ENCODE peak calls at places on chromosomes 3 and 15, in five cellular contexts. K is HCT116, M is A549, N is HepG2, R is endothelial cell of umbilical vein. C is an unnamed sample.

GRCh38 chr15:36595625-36596024 is 16.2 kb downstream of the CDIN1 start:
- DNase-seq in K (no peak), M (no peak), N (no peak), R (no peak), C (no peak)

GRCh38 chr3:153595186-153595815 is 433.3 kb downstream of the RAP2B start:
- DNase-seq in K (peak), M (peak), N (peak), R (peak), C (peak)

GRCh38 chr3:123102249-123102648 is 35.4 kb downstream of the PDIA5 start:
- DNase-seq in K (no peak), M (no peak), N (no peak), R (no peak), C (no peak)

GRCh38 chr3:126541628-126542339 is 16.9 kb downstream of the C3orf22 start:
- DNase-seq in K (no peak), M (no peak), N (no peak), R (no peak), C (no peak)

GRCh38 chr15:80594091-80594889 is 100.8 kb upstream of the ABHD17C start:
- DNase-seq in K (no peak), M (no peak), N (no peak), R (no peak), C (no peak)

GRCh38 chr3:27990347-27990746 is 251.1 kb upstream of the CMC1 start:
- DNase-seq in K (no peak), M (no peak), N (no peak), R (no peak), C (no peak)

GRCh38 chr15:95086543-95087252 is 855.3 kb downstream of the MCTP2 start:
- DNase-seq in K (peak), M (no peak), N (no peak), R (peak), C (no peak)

GRCh38 chr3:155241559-155241958 is 51.9 kb downstream of the STRIT1 start:
- DNase-seq in K (no peak), M (no peak), N (no peak), R (no peak), C (no peak)

GRCh38 chr15:40346579-40347558 is 4.0 kb upstream of the PHGR1 start:
- DNase-seq in K (no peak), M (no peak), N (peak), R (no peak), C (no peak)

GRCh38 chr15:40344631-40345120 is 3.9 kb upstream of the CCDC9B start:
- DNase-seq in K (no peak), M (peak), N (peak), R (peak), C (peak)

GRCh38 chr15:40345225-40345866 is 4.6 kb upstream of the CCDC9B start:
- DNase-seq in K (no peak), M (no peak), N (no peak), R (no peak), C (no peak)

GRCh38 chr15:40347559-40348470 is 3.0 kb upstream of the PHGR1 start:
- DNase-seq in K (no peak), M (no peak), N (no peak), R (no peak), C (no peak)

DNA sequence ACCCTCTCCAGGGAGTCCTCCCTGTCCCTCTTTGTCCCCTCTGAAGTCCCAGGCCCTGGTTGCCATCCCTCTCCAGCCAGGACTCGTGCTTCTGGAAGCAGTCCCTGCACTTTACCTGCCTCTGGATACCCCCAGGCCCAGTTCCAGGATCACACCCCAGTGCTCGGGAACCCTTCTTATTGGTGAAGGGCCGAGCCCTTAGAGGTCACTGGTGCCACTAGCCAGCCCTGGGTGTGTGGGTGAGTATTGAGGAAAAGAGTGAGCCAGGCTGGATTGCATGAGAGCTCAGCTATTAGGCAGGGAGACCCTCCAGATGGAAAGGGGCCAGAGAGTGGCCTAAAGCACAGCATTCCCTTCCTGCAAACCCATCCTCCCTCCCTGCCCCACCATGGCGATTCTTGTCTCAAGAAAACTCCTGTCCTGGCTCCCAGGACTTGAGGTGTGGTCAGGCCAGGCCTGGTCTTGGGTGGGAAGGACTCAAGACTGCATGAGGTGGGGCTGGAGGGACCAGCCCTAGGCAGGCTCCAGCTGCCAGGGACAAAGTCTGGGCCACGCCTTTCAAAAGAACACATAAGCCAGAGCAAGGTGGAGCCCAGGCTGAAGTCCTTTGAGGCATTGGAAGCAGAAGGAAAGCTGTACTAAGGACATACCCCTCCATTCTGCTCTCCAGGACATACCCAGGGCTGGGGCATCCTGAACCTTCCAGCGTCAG is 4.8 kb upstream of the PHGR1 start:
- DNase-seq in K (no peak), M (no peak), N (no peak), R (no peak), C (no peak)
- TF ChIP-seq POLR2A in K (no peak), M (no peak), N (no peak), R (no peak), C (no peak)

GRCh38 chr15:57541805-57542504 is 49.7 kb upstream of the MYZAP start:
- DNase-seq in K (peak), M (peak), N (peak), R (peak), C (peak)
- TF ChIP-seq CTCF in K (peak), M (peak), N (peak), R (peak), C (peak)

DNA sequence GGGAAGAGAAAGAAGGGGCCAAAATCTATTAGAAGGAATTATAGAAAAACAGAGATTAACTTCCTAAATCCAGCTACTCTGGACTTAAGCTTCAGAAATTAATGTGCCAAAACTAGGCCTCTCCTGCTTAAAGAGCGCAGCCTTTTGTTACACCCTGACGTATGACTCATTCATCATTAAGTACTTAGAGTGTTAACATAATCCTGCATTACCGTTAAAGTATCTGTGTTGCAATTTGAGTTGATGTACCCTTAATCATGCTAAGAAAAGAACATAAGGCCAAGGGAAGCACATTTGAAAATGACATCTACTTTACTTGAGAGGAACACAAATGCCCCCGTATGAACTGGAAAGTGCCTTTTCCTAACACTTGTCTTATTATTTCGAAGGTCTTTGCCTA is 7.9 kb downstream of the HTR3D start:
- DNase-seq in K (no peak), M (no peak), N (no peak), R (no peak), C (peak)
- TF ChIP-seq MAX in K (no peak), M (no peak), N (no peak), R (no peak), C (no peak)

DNA sequence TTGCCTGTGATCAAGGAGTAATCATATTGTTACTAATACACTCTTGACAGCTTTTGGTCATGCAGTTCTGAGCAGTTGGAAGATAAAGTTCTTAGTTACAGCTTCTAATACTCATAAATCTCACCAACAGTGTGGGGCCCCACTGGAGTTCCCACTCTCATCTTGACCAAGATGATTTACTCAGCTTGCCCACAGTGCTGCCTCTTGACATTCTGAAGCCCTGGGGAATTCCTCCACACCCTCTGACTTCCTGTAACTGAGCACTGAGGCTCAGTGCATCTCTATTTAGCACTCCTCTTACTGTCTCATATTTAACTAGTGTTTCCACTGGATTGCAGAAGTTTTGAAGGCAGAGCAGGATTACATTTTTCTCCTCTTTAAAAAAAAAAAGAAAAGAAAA is 1.9 kb upstream of the ARL6IP5 start:
- DNase-seq in K (no peak), M (peak), N (no peak), R (peak), C (peak)
- TF ChIP-seq POLR2A in K (no peak), M (no peak), N (no peak), R (no peak), C (no peak)

GRCh38 chr3:170465935-170466334 is 47.3 kb downstream of the CLDN11 start:
- DNase-seq in K (no peak), M (peak), N (no peak), R (no peak), C (no peak)
- TF ChIP-seq CTCF in K (no peak), M (no peak), N (no peak), R (no peak), C (no peak)

GRCh38 chr15:56835598-56836275 is 82.7 kb upstream of the TCF12 start:
- DNase-seq in K (no peak), M (no peak), N (no peak), R (no peak), C (no peak)

GRCh38 chr15:56839099-56839498 is 79.3 kb upstream of the TCF12 start:
- DNase-seq in K (no peak), M (no peak), N (no peak), R (no peak), C (no peak)

GRCh38 chr15:56838085-56838484 is 80.4 kb upstream of the TCF12 start:
- DNase-seq in K (no peak), M (no peak), N (no peak), R (no peak), C (no peak)

GRCh38 chr15:56839641-56840040 is 78.8 kb upstream of the TCF12 start:
- DNase-seq in K (no peak), M (no peak), N (no peak), R (no peak), C (no peak)

GRCh38 chr15:56837281-56837680 is 81.2 kb upstream of the TCF12 start:
- DNase-seq in K (no peak), M (no peak), N (no peak), R (no peak), C (no peak)
- TF ChIP-seq MAX in K (no peak), M (no peak), N (no peak), R (no peak), C (no peak)

C was measured in NB4.